ENCODE peak calls at places on chromosome 9, in seven cellular contexts. Q is dorsolateral prefrontal cortex, R is psoas muscle, J is HCT116, W is cardiac muscle cell, Z is left lung, V is PC-9. C is an unnamed sample. For H3K27me3, the result is how much of the 10 kb centered on the place peaks cover.

GRCh38 chr9:107158321-107158720 is 124.8 kb upstream of the RAD23B start:
- DNase-seq in Q (no peak), R (no peak), J (peak), W (peak), Z (no peak), V (no peak), C (no peak)

GRCh38 chr9:14424983-14425382 is 111.0 kb upstream of the NFIB start:
- DNase-seq in Q (no peak), R (no peak), J (no peak), W (peak), Z (no peak), V (no peak), C (no peak)

GRCh38 chr9:129880654-129881546 is 45.6 kb downstream of the USP20 start:
- DNase-seq in Q (no peak), R (no peak), J (no peak), W (peak), Z (no peak), V (no peak), C (no peak)

GRCh38 chr9:117156150-117156688 is 258.6 kb downstream of the ASTN2 start:
- DNase-seq in Q (no peak), R (no peak), J (no peak), W (no peak), Z (no peak), V (no peak), C (no peak)

GRCh38 chr9:95852059-95853032 is 23.1 kb upstream of the ERCC6L2 start:
- DNase-seq in Q (no peak), R (no peak), J (no peak), W (no peak), Z (no peak), V (peak), C (no peak)

GRCh38 chr9:122498883-122499288 is 11.7 kb upstream of the OR1J2 start:
- DNase-seq in Q (no peak), R (no peak), J (peak), W (peak), Z (no peak), V (peak), C (peak)

GRCh38 chr9:13934411-13934810 is 379.5 kb downstream of the NFIB start:
- DNase-seq in Q (no peak), R (no peak), J (no peak), W (no peak), Z (no peak), V (no peak), C (no peak)

GRCh38 chr9:77744877-77745435 is 96.8 kb upstream of the GNA14 start:
- DNase-seq in Q (no peak), R (no peak), J (no peak), W (no peak), Z (no peak), V (no peak), C (no peak)

GRCh38 chr9:89011683-89012082 is 20.4 kb downstream of the S1PR3 start:
- DNase-seq in Q (no peak), R (no peak), J (no peak), W (no peak), Z (no peak), V (no peak), C (no peak)

GRCh38 chr9:104934686-104935413 is 6.9 kb upstream of the ABCA1 start:
- DNase-seq in Q (no peak), R (no peak), J (no peak), W (no peak), Z (no peak), V (no peak), C (no peak)

GRCh38 chr9:135791431-135792267 is 89.7 kb downstream of the KCNT1 start:
- DNase-seq in Q (no peak), R (no peak), J (no peak), W (no peak), Z (no peak), V (no peak), C (no peak)

GRCh38 chr9:78775211-78775610 is 478.3 kb downstream of the PSAT1 start:
- DNase-seq in Q (no peak), R (no peak), J (no peak), W (no peak), Z (no peak), V (no peak), C (no peak)

GRCh38 chr9:69785757-69786156 is 25.9 kb upstream of the PTAR1 start:
- DNase-seq in Q (no peak), R (no peak), J (no peak), W (peak), Z (no peak), V (no peak), C (no peak)
- TF ChIP-seq CTCF in Q (no peak), R (no peak), J (no peak), W (peak), Z (no peak), V (no peak), C (no peak)

GRCh38 chr9:21970800-21971620 is 23.2 kb downstream of the CDKN2A start:
- DNase-seq in Q (no peak), R (no peak), J (no peak), W (no peak), Z (no peak), V (no peak), C (no peak)
- H3K27me3 ChIP-seq in Q (half or more), R (under half), J (under half), W (half or more), Z (half or more), V (under half), C (under half)

GRCh38 chr9:127485995-127486394 is 34.7 kb downstream of the LRSAM1 start:
- DNase-seq in Q (no peak), R (no peak), J (no peak), W (no peak), Z (no peak), V (no peak), C (no peak)
- TF ChIP-seq CTCF in Q (no peak), R (no peak), J (no peak), W (no peak), Z (no peak), V (no peak), C (no peak)

GRCh38 chr9:131801811-131802210 is 61.9 kb upstream of the RAPGEF1 start:
- DNase-seq in Q (no peak), R (no peak), J (no peak), W (no peak), Z (no peak), V (no peak), C (no peak)

GRCh38 chr9:131803758-131804411 is 64.0 kb upstream of the RAPGEF1 start:
- DNase-seq in Q (no peak), R (no peak), J (no peak), W (no peak), Z (no peak), V (no peak), C (no peak)

GRCh38 chr9:131804826-131805225 is 65.0 kb upstream of the RAPGEF1 start:
- DNase-seq in Q (no peak), R (no peak), J (no peak), W (no peak), Z (no peak), V (no peak), C (no peak)

GRCh38 chr9:131807131-131807990 is 67.5 kb upstream of the RAPGEF1 start:
- DNase-seq in Q (no peak), R (no peak), J (no peak), W (no peak), Z (no peak), V (no peak), C (no peak)

GRCh38 chr9:131805803-131806202 is 65.9 kb upstream of the RAPGEF1 start:
- DNase-seq in Q (no peak), R (no peak), J (no peak), W (no peak), Z (no peak), V (no peak), C (no peak)
- H3K27me3 ChIP-seq in Q (under half), R (under half), J (under half), W (under half), Z (under half), V (half or more), C (under half)

GRCh38 chr9:18526686-18527085 is 52.7 kb downstream of the ADAMTSL1 start:
- DNase-seq in Q (no peak), R (no peak), J (no peak), W (peak), Z (no peak), V (no peak), C (no peak)
- TF ChIP-seq CTCF in Q (no peak), R (no peak), J (no peak), W (no peak), Z (no peak), V (no peak), C (no peak)

DNA sequence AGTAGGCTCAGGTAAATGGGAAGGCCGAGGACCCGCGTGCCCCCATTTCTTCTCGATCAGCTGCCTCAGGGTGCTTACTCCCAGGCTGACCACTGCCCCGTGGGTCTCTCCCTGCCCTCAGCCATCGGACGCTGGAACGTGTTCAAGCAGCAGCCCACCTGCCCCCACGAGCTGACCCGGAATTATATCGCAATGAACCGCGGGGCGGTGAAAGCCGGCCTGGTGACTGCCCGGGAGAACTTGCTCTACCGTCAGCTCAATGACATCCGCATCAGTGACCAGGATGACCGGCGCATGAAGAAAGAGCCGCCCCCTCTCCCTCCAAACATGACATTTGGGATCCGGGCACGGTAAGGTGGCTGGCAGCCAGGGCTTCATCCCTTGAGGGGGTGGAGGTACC is 83.2 kb upstream of the BARHL1 start:
- DNase-seq in Q (no peak), R (no peak), J (no peak), W (no peak), Z (no peak), V (no peak), C (no peak)
- H3K27me3 ChIP-seq in Q (under half), R (under half), J (under half), W (under half), Z (under half), V (half or more), C (under half)